ENCODE peak calls at places on chromosomes 5 and 9, in four cellular contexts. One of them, this sample, is unnamed.

GRCh38 chr9:129597355-129598088 is 23.4 kb downstream of the C9orf50 start:
- DNase-seq in A549: peak; percentile 61
- DNase-seq in choroid plexus epithelial cell: peak; percentile 87
- DNase-seq in pancreas: peak; percentile 80
- DNase-seq in this sample: peak; percentile 61

GRCh38 chr5:172683696-172684464 is 42.8 kb downstream of the NEURL1B start:
- DNase-seq in A549: no peak
- DNase-seq in choroid plexus epithelial cell: no peak
- DNase-seq in pancreas: no peak
- DNase-seq in this sample: no peak

GRCh38 chr9:127796899-127797370 is 5.7 kb upstream of the FPGS start:
- DNase-seq in A549: no peak
- DNase-seq in choroid plexus epithelial cell: peak; percentile 28
- DNase-seq in pancreas: no peak
- DNase-seq in this sample: no peak

GRCh38 chr5:1834721-1835425 is 33.7 kb downstream of the NDUFS6 start:
- DNase-seq in A549: no peak
- DNase-seq in choroid plexus epithelial cell: no peak
- DNase-seq in pancreas: no peak
- DNase-seq in this sample: no peak

GRCh38 chr9:92682269-92682668 is 12.3 kb upstream of the IPPK start:
- DNase-seq in A549: no peak
- DNase-seq in choroid plexus epithelial cell: no peak
- DNase-seq in pancreas: no peak
- DNase-seq in this sample: no peak

GRCh38 chr5:137146402-137146889 is 352.7 kb downstream of the SPOCK1 start:
- DNase-seq in A549: peak; percentile 18
- DNase-seq in choroid plexus epithelial cell: peak; percentile 77
- DNase-seq in pancreas: no peak
- DNase-seq in this sample: no peak

GRCh38 chr9:89426389-89426961 is 71.4 kb downstream of the SEMA4D start:
- DNase-seq in A549: no peak
- DNase-seq in choroid plexus epithelial cell: no peak
- DNase-seq in pancreas: no peak
- DNase-seq in this sample: no peak

GRCh38 chr5:9932770-9933169 is 302.6 kb upstream of the TAS2R1 start:
- DNase-seq in A549: no peak
- DNase-seq in choroid plexus epithelial cell: peak; percentile 84
- DNase-seq in pancreas: no peak
- DNase-seq in this sample: no peak

GRCh38 chr9:90843530-90843929 is 41.9 kb downstream of the SYK start:
- DNase-seq in A549: no peak
- DNase-seq in choroid plexus epithelial cell: no peak
- DNase-seq in pancreas: no peak
- DNase-seq in this sample: no peak

GRCh38 chr9:95574866-95575553 is 58.2 kb upstream of the PTCH1 start:
- DNase-seq in A549: no peak
- DNase-seq in choroid plexus epithelial cell: no peak
- DNase-seq in pancreas: no peak
- DNase-seq in this sample: no peak

GRCh38 chr9:17800397-17800796 is 221.5 kb downstream of the SH3GL2 start:
- DNase-seq in A549: no peak
- DNase-seq in choroid plexus epithelial cell: no peak
- DNase-seq in pancreas: no peak
- DNase-seq in this sample: no peak

GRCh38 chr5:79774171-79774854 is 84.7 kb downstream of the CMYA5 start:
- DNase-seq in A549: peak; percentile 15
- DNase-seq in choroid plexus epithelial cell: peak; percentile 23
- DNase-seq in pancreas: no peak
- DNase-seq in this sample: peak; percentile 57

GRCh38 chr9:135749171-135750045 is 47.4 kb downstream of the KCNT1 start:
- DNase-seq in A549: no peak
- DNase-seq in choroid plexus epithelial cell: no peak
- DNase-seq in pancreas: no peak
- DNase-seq in this sample: no peak

GRCh38 chr9:15965246-15965745 is 412.5 kb downstream of the CCDC171 start:
- DNase-seq in A549: no peak
- DNase-seq in choroid plexus epithelial cell: peak; percentile 19
- DNase-seq in pancreas: no peak
- DNase-seq in this sample: no peak

GRCh38 chr5:113336975-113337374 is 97.8 kb downstream of the TSSK1B start:
- DNase-seq in A549: peak; percentile 10
- DNase-seq in choroid plexus epithelial cell: peak; percentile 88
- DNase-seq in pancreas: no peak
- DNase-seq in this sample: no peak

GRCh38 chr5:175714686-175715085 is 56.8 kb downstream of the HRH2 start:
- DNase-seq in A549: no peak
- DNase-seq in choroid plexus epithelial cell: no peak
- DNase-seq in pancreas: peak; percentile 23
- DNase-seq in this sample: no peak

GRCh38 chr9:92558612-92559374 is 23.0 kb upstream of the ECM2 start:
- DNase-seq in A549: no peak
- DNase-seq in choroid plexus epithelial cell: no peak
- DNase-seq in pancreas: no peak
- DNase-seq in this sample: no peak

GRCh38 chr9:19876569-19877316 is 87.9 kb upstream of the SLC24A2 start:
- DNase-seq in A549: no peak
- DNase-seq in choroid plexus epithelial cell: peak; percentile 3
- DNase-seq in pancreas: no peak
- DNase-seq in this sample: no peak

GRCh38 chr9:87527211-87527916 is 29.7 kb downstream of the DAPK1 start:
- DNase-seq in A549: no peak
- DNase-seq in choroid plexus epithelial cell: no peak
- DNase-seq in pancreas: no peak
- DNase-seq in this sample: no peak

GRCh38 chr9:21556581-21557427 is 74.7 kb upstream of the IFNE start:
- DNase-seq in A549: no peak
- DNase-seq in choroid plexus epithelial cell: no peak
- DNase-seq in pancreas: no peak
- DNase-seq in this sample: no peak

GRCh38 chr5:124261133-124261532 is 485.3 kb downstream of the ZNF608 start:
- DNase-seq in A549: no peak
- DNase-seq in choroid plexus epithelial cell: no peak
- DNase-seq in pancreas: peak; percentile 16
- DNase-seq in this sample: no peak

GRCh38 chr9:94182532-94182931 is 76.6 kb upstream of the ZNF169 start:
- DNase-seq in A549: no peak
- DNase-seq in choroid plexus epithelial cell: no peak
- DNase-seq in pancreas: no peak
- DNase-seq in this sample: no peak

GRCh38 chr9:127771570-127772189 is 6.8 kb downstream of the SH2D3C start:
- DNase-seq in A549: no peak
- DNase-seq in choroid plexus epithelial cell: no peak
- DNase-seq in pancreas: no peak
- DNase-seq in this sample: no peak

GRCh38 chr9:87381050-87381711 is 116.5 kb upstream of the DAPK1 start:
- DNase-seq in A549: no peak
- DNase-seq in choroid plexus epithelial cell: peak; percentile 86
- DNase-seq in pancreas: no peak
- DNase-seq in this sample: no peak

GRCh38 chr5:54753034-54753433 is 232.4 kb downstream of the ESM1 start:
- DNase-seq in A549: no peak
- DNase-seq in choroid plexus epithelial cell: peak; percentile 91
- DNase-seq in pancreas: no peak
- DNase-seq in this sample: no peak

GRCh38 chr5:177478711-177479646 is 5.5 kb upstream of the DBN1 start:
- DNase-seq in A549: no peak
- DNase-seq in choroid plexus epithelial cell: peak; percentile 56
- DNase-seq in pancreas: peak; percentile 77
- DNase-seq in this sample: peak; percentile 71

GRCh38 chr9:20985851-20986600 is 45.4 kb downstream of the HACD4 start:
- DNase-seq in A549: no peak
- DNase-seq in choroid plexus epithelial cell: no peak
- DNase-seq in pancreas: no peak
- DNase-seq in this sample: no peak

GRCh38 chr5:95818181-95819147 is 4.1 kb downstream of the GLRX start:
- DNase-seq in A549: no peak
- DNase-seq in choroid plexus epithelial cell: no peak
- DNase-seq in pancreas: no peak
- DNase-seq in this sample: no peak

GRCh38 chr5:111513175-111513520 is 813 bp upstream of the STARD4 start:
- DNase-seq in A549: no peak
- DNase-seq in choroid plexus epithelial cell: no peak
- DNase-seq in pancreas: no peak
- DNase-seq in this sample: no peak

GRCh38 chr9:117414220-117414905 is 494 bp downstream of the ASTN2 start:
- DNase-seq in A549: no peak
- DNase-seq in choroid plexus epithelial cell: peak; percentile 5
- DNase-seq in pancreas: peak; percentile 85
- DNase-seq in this sample: peak; percentile 52

GRCh38 chr9:101957705-101958104 is 219.3 kb upstream of the GRIN3A start:
- DNase-seq in A549: no peak
- DNase-seq in choroid plexus epithelial cell: no peak
- DNase-seq in pancreas: no peak
- DNase-seq in this sample: no peak

GRCh38 chr5:757931-758697 is 26.4 kb downstream of the ZDHHC11B start:
- DNase-seq in A549: no peak
- DNase-seq in choroid plexus epithelial cell: no peak
- DNase-seq in pancreas: peak; percentile 70
- DNase-seq in this sample: peak; percentile 79

GRCh38 chr9:98989036-98990000 is 45.6 kb downstream of the COL15A1 start:
- DNase-seq in A549: peak; percentile 86
- DNase-seq in choroid plexus epithelial cell: peak; percentile 95
- DNase-seq in pancreas: no peak
- DNase-seq in this sample: no peak
- TF ChIP-seq CTCF in A549: peak; percentile 20
- TF ChIP-seq CTCF in choroid plexus epithelial cell: peak; percentile 46
- TF ChIP-seq CTCF in pancreas: no peak
- TF ChIP-seq CTCF in this sample: no peak

GRCh38 chr9:11206925-11207324 is 594.1 kb upstream of the PTPRD start:
- DNase-seq in A549: no peak
- DNase-seq in choroid plexus epithelial cell: no peak
- DNase-seq in pancreas: no peak
- DNase-seq in this sample: no peak
- TF ChIP-seq CTCF in A549: no peak
- TF ChIP-seq CTCF in choroid plexus epithelial cell: no peak
- TF ChIP-seq CTCF in pancreas: no peak
- TF ChIP-seq CTCF in this sample: no peak

GRCh38 chr9:1042466-1042865 is 7.7 kb upstream of the DMRT2 start:
- DNase-seq in A549: no peak
- DNase-seq in choroid plexus epithelial cell: no peak
- DNase-seq in pancreas: no peak
- DNase-seq in this sample: no peak
- TF ChIP-seq CTCF in A549: no peak
- TF ChIP-seq CTCF in choroid plexus epithelial cell: no peak
- TF ChIP-seq CTCF in pancreas: no peak
- TF ChIP-seq CTCF in this sample: no peak

GRCh38 chr5:142896325-142897007 is 126.3 kb downstream of the ARHGAP26 start:
- DNase-seq in A549: no peak
- DNase-seq in choroid plexus epithelial cell: no peak
- DNase-seq in pancreas: no peak
- DNase-seq in this sample: no peak

GRCh38 chr5:142894315-142894714 is 124.1 kb downstream of the ARHGAP26 start:
- DNase-seq in A549: no peak
- DNase-seq in choroid plexus epithelial cell: no peak
- DNase-seq in pancreas: no peak
- DNase-seq in this sample: no peak

GRCh38 chr5:142897328-142897727 is 127.2 kb downstream of the ARHGAP26 start:
- DNase-seq in A549: no peak
- DNase-seq in choroid plexus epithelial cell: no peak
- DNase-seq in pancreas: no peak
- DNase-seq in this sample: no peak

GRCh38 chr5:142892021-142892420 is 121.8 kb downstream of the ARHGAP26 start:
- DNase-seq in A549: no peak
- DNase-seq in choroid plexus epithelial cell: no peak
- DNase-seq in pancreas: no peak
- DNase-seq in this sample: no peak

GRCh38 chr5:142894749-142895148 is 124.6 kb downstream of the ARHGAP26 start:
- DNase-seq in A549: no peak
- DNase-seq in choroid plexus epithelial cell: peak; percentile 79
- DNase-seq in pancreas: no peak
- DNase-seq in this sample: no peak
- TF ChIP-seq CTCF in A549: no peak
- TF ChIP-seq CTCF in choroid plexus epithelial cell: no peak
- TF ChIP-seq CTCF in pancreas: no peak
- TF ChIP-seq CTCF in this sample: no peak

DNA sequence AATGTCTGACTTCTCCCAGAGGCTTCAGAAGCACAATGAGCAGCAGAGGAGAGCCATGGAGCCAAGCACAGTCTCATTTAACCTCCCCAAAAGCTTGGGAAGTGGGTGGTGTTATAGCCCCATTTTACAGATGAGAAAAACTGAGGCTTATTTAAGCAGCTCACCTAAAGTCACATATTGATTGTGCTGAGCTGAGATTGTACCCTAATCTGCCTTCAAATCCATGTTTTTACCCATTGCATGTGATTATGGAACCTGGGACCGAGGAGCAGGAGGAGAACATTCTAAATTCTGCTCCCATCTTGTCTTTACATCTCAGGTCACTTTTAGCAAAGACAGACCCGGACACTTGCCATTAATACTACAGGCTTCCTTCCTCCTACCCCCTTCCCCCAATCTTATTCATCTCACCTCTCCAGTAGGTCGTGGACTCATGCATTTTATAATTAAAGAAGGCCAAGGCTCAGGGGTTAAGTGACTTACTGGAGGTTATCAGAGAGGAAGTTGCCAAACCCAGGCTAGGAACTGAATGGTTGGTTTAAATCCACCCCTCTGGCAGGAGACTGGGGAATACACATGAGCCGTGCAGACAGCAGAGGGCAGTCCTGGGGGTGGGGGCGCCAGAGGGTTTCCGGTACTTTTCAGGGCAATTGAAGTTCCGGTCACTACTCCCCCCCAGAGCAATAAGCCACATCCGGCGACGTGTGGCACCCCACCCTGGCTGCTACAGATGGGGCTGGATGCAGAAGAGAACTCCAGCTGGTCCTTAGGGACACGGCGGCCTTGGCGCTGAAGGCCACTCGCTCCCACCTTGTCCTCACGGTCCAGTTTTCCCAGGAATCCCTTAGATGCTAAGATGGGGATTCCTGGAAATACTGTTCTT is 51.0 kb upstream of the IL17B start:
- DNase-seq in A549: no peak
- DNase-seq in choroid plexus epithelial cell: peak; percentile 64
- DNase-seq in pancreas: no peak
- DNase-seq in this sample: no peak
- TF ChIP-seq CTCF in A549: no peak
- TF ChIP-seq CTCF in choroid plexus epithelial cell: peak; percentile 51
- TF ChIP-seq CTCF in pancreas: no peak
- TF ChIP-seq CTCF in this sample: no peak

DNA sequence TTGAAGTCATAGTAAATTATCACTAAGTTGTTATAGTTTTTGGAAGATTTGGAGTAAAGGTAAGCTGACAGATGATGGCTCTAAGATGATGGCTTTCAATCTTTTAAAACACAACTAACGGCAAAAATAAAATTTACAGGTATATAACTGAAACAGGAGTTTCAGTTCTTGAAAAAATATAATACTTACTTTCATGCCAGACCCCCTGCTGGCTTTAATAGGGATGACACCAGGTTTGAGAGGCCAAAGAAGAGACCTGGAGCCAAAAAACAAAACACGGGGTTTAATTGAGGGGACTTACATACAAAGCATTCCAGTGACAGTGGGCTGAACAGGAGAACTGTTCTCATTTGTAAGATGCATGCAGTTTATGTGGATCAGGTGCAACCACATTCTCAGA is 301.7 kb upstream of the PCSK5 start:
- DNase-seq in A549: no peak
- DNase-seq in choroid plexus epithelial cell: no peak
- DNase-seq in pancreas: no peak
- DNase-seq in this sample: no peak
- TF ChIP-seq CTCF in A549: no peak
- TF ChIP-seq CTCF in choroid plexus epithelial cell: peak; percentile 6
- TF ChIP-seq CTCF in pancreas: no peak
- TF ChIP-seq CTCF in this sample: no peak

GRCh38 chr9:75001719-75002421 is 26.2 kb downstream of the CARNMT1 start:
- DNase-seq in A549: peak; percentile 21
- DNase-seq in choroid plexus epithelial cell: peak; percentile 96
- DNase-seq in pancreas: no peak
- DNase-seq in this sample: no peak
- TF ChIP-seq CTCF in A549: peak; percentile 94
- TF ChIP-seq CTCF in choroid plexus epithelial cell: peak; percentile 64
- TF ChIP-seq CTCF in pancreas: peak; percentile 41
- TF ChIP-seq CTCF in this sample: peak; percentile 90